ENCODE peak calls at places on chromosomes 2 and 18, in nine cellular contexts. One of them, this sample, is unnamed.

GRCh38 chr2:113211226-113212105 is 37.7 kb downstream of the PSD4 start:
- DNase-seq in tibial artery: peak; percentile 59
- DNase-seq in esophagus squamous epithelium: no peak
- DNase-seq in Panc1: no peak
- DNase-seq in heart right ventricle: no peak
- DNase-seq in stomach: no peak
- DNase-seq in fibroblast of lung: peak; percentile 87
- DNase-seq in body of pancreas: no peak
- DNase-seq in RWPE2: no peak
- DNase-seq in this sample: no peak

GRCh38 chr2:75560768-75561565 is at the start of gene EVA1A:
- DNase-seq in tibial artery: no peak
- DNase-seq in esophagus squamous epithelium: no peak
- DNase-seq in Panc1: no peak
- DNase-seq in heart right ventricle: peak; percentile 31
- DNase-seq in stomach: no peak
- DNase-seq in fibroblast of lung: peak; percentile 91
- DNase-seq in body of pancreas: peak; percentile 88
- DNase-seq in RWPE2: peak; percentile 76
- DNase-seq in this sample: peak; percentile 86

GRCh38 chr2:120682654-120683053 is 53.0 kb upstream of the GLI2 start:
- DNase-seq in tibial artery: no peak
- DNase-seq in esophagus squamous epithelium: no peak
- DNase-seq in Panc1: no peak
- DNase-seq in heart right ventricle: no peak
- DNase-seq in stomach: no peak
- DNase-seq in fibroblast of lung: no peak
- DNase-seq in body of pancreas: no peak
- DNase-seq in RWPE2: no peak
- DNase-seq in this sample: no peak

GRCh38 chr2:157158111-157158510 is 99.4 kb upstream of the GALNT5 start:
- DNase-seq in tibial artery: no peak
- DNase-seq in esophagus squamous epithelium: no peak
- DNase-seq in Panc1: no peak
- DNase-seq in heart right ventricle: no peak
- DNase-seq in stomach: no peak
- DNase-seq in fibroblast of lung: peak; percentile 53
- DNase-seq in body of pancreas: no peak
- DNase-seq in RWPE2: no peak
- DNase-seq in this sample: no peak

GRCh38 chr18:45556217-45556616 is 59.1 kb upstream of the SLC14A2 start:
- DNase-seq in tibial artery: no peak
- DNase-seq in esophagus squamous epithelium: no peak
- DNase-seq in Panc1: no peak
- DNase-seq in heart right ventricle: no peak
- DNase-seq in stomach: no peak
- DNase-seq in fibroblast of lung: no peak
- DNase-seq in body of pancreas: no peak
- DNase-seq in RWPE2: no peak
- DNase-seq in this sample: no peak

GRCh38 chr2:235852528-235852920 is 315.7 kb downstream of the GBX2 start:
- DNase-seq in tibial artery: no peak
- DNase-seq in esophagus squamous epithelium: no peak
- DNase-seq in Panc1: no peak
- DNase-seq in heart right ventricle: no peak
- DNase-seq in stomach: no peak
- DNase-seq in fibroblast of lung: no peak
- DNase-seq in body of pancreas: no peak
- DNase-seq in RWPE2: no peak
- DNase-seq in this sample: no peak

GRCh38 chr2:145599761-145600160 is 1079.8 kb upstream of the ZEB2 start:
- DNase-seq in tibial artery: no peak
- DNase-seq in esophagus squamous epithelium: no peak
- DNase-seq in Panc1: no peak
- DNase-seq in heart right ventricle: no peak
- DNase-seq in stomach: no peak
- DNase-seq in fibroblast of lung: peak; percentile 83
- DNase-seq in body of pancreas: no peak
- DNase-seq in RWPE2: no peak
- DNase-seq in this sample: no peak

GRCh38 chr18:29147944-29148343 is 971.0 kb upstream of the CDH2 start:
- DNase-seq in tibial artery: no peak
- DNase-seq in esophagus squamous epithelium: no peak
- DNase-seq in Panc1: no peak
- DNase-seq in heart right ventricle: no peak
- DNase-seq in stomach: no peak
- DNase-seq in fibroblast of lung: peak; percentile 72
- DNase-seq in body of pancreas: no peak
- DNase-seq in RWPE2: no peak
- DNase-seq in this sample: no peak

GRCh38 chr2:128681351-128681906 is 362.8 kb upstream of the HS6ST1 start:
- DNase-seq in tibial artery: no peak
- DNase-seq in esophagus squamous epithelium: no peak
- DNase-seq in Panc1: no peak
- DNase-seq in heart right ventricle: no peak
- DNase-seq in stomach: peak; percentile 15
- DNase-seq in fibroblast of lung: no peak
- DNase-seq in body of pancreas: no peak
- DNase-seq in RWPE2: no peak
- DNase-seq in this sample: no peak

GRCh38 chr2:215567504-215567903 is 131.6 kb upstream of the FN1 start:
- DNase-seq in tibial artery: no peak
- DNase-seq in esophagus squamous epithelium: no peak
- DNase-seq in Panc1: no peak
- DNase-seq in heart right ventricle: no peak
- DNase-seq in stomach: no peak
- DNase-seq in fibroblast of lung: no peak
- DNase-seq in body of pancreas: no peak
- DNase-seq in RWPE2: no peak
- DNase-seq in this sample: no peak

GRCh38 chr2:227655454-227655853 is 11.2 kb upstream of the SCYGR5 start:
- DNase-seq in tibial artery: no peak
- DNase-seq in esophagus squamous epithelium: no peak
- DNase-seq in Panc1: peak; percentile 32
- DNase-seq in heart right ventricle: no peak
- DNase-seq in stomach: no peak
- DNase-seq in fibroblast of lung: peak; percentile 90
- DNase-seq in body of pancreas: no peak
- DNase-seq in RWPE2: no peak
- DNase-seq in this sample: no peak

GRCh38 chr2:122543815-122544214 is 788.4 kb downstream of the TSN start:
- DNase-seq in tibial artery: no peak
- DNase-seq in esophagus squamous epithelium: no peak
- DNase-seq in Panc1: no peak
- DNase-seq in heart right ventricle: no peak
- DNase-seq in stomach: no peak
- DNase-seq in fibroblast of lung: peak; percentile 9
- DNase-seq in body of pancreas: no peak
- DNase-seq in RWPE2: no peak
- DNase-seq in this sample: no peak

DNA sequence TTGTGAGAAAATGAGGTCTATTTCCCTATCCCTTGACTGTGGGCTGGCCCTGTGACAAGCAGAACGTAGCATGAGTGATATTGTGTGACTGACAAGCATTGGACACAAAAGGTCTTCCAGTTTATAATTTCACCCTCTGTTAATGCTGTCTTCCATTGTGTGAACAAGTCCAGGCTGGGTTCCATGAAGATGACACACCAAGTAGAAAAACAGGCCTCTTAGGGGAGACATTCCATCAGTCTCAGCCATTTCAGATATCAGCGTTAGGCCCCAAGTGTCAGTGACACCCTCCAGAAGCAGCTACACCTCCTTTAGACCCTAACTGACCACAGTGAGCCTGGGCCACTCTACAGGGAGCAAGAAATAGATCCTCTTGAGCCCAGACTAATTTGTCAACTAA is 511.3 kb downstream of the FBXO15 start:
- DNase-seq in tibial artery: no peak
- DNase-seq in esophagus squamous epithelium: no peak
- DNase-seq in Panc1: no peak
- DNase-seq in heart right ventricle: no peak
- DNase-seq in stomach: no peak
- DNase-seq in fibroblast of lung: peak; percentile 42
- DNase-seq in body of pancreas: no peak
- DNase-seq in RWPE2: no peak
- DNase-seq in this sample: no peak
- H3K4me1 ChIP-seq in tibial artery: no peaks in the 10 kb centered on the region
- H3K4me1 ChIP-seq in esophagus squamous epithelium: no peaks in the 10 kb centered on the region
- H3K4me1 ChIP-seq in Panc1: no peaks in the 10 kb centered on the region
- H3K4me1 ChIP-seq in heart right ventricle: no peaks in the 10 kb centered on the region
- H3K4me1 ChIP-seq in stomach: no peaks in the 10 kb centered on the region
- H3K4me1 ChIP-seq in fibroblast of lung: no peaks in the 10 kb centered on the region
- H3K4me1 ChIP-seq in body of pancreas: no peaks in the 10 kb centered on the region
- H3K4me1 ChIP-seq in RWPE2: peaks cover 28% of the 10 kb centered on the region
- H3K4me1 ChIP-seq in this sample: no peaks in the 10 kb centered on the region

DNA sequence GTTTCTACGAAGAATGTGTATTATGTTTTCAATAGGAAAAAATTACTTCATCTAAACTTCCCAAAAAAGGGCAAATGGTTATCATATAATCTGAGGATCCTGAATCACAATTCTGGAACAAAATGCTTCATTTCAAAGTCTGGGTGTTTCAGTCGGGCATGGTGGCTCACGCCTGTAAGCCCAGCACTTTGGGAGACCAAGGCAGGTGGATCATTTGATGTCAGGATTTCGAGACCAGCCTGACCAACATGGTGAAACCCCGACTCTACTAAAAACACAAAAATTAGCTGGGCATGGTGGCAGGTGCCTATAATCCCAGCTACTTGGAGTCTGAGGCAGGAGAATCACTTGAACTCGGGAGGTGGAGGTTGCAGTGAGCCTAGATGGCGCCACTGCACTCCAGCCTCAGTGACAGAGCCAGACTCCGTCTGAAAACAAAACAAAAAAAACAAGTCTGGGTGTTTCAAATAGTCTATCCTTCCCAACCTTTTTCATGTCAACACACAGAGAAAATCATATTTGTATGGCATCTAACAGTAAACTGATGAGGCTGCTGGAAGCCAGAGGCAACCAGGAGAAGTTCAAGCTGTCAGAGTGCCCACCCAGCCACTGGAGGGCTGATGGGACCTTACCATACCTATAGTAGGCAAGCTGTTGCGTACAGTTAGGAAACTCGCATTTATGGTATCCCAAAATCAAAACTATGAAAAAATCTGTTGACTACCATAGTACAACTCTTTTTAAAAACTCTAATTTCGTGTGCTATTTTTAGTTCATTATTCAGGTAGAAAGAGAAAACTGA is 14.6 kb downstream of the NBAS start:
- DNase-seq in tibial artery: no peak
- DNase-seq in esophagus squamous epithelium: no peak
- DNase-seq in Panc1: no peak
- DNase-seq in heart right ventricle: no peak
- DNase-seq in stomach: no peak
- DNase-seq in fibroblast of lung: no peak
- DNase-seq in body of pancreas: no peak
- DNase-seq in RWPE2: no peak
- DNase-seq in this sample: no peak
- TF ChIP-seq CTCF in tibial artery: no peak
- TF ChIP-seq CTCF in esophagus squamous epithelium: no peak
- TF ChIP-seq CTCF in Panc1: peak; percentile 78
- TF ChIP-seq CTCF in heart right ventricle: no peak
- TF ChIP-seq CTCF in stomach: peak; percentile 17
- TF ChIP-seq CTCF in fibroblast of lung: peak; percentile 11
- TF ChIP-seq CTCF in body of pancreas: no peak
- TF ChIP-seq CTCF in RWPE2: peak; percentile 51
- TF ChIP-seq CTCF in this sample: no peak

GRCh38 chr2:127061377-127062273 is 45.3 kb downstream of the BIN1 start:
- DNase-seq in tibial artery: no peak
- DNase-seq in esophagus squamous epithelium: no peak
- DNase-seq in Panc1: no peak
- DNase-seq in heart right ventricle: no peak
- DNase-seq in stomach: no peak
- DNase-seq in fibroblast of lung: no peak
- DNase-seq in body of pancreas: no peak
- DNase-seq in RWPE2: no peak
- DNase-seq in this sample: no peak
- H3K4me3 ChIP-seq in tibial artery: no peak overlapping the region
- H3K4me3 ChIP-seq in esophagus squamous epithelium: no peak overlapping the region
- H3K4me3 ChIP-seq in Panc1: no peak overlapping the region
- H3K4me3 ChIP-seq in heart right ventricle: no peak overlapping the region
- H3K4me3 ChIP-seq in stomach: no peak overlapping the region
- H3K4me3 ChIP-seq in fibroblast of lung: no peak overlapping the region
- H3K4me3 ChIP-seq in body of pancreas: no peak overlapping the region
- H3K4me3 ChIP-seq in RWPE2: no peak overlapping the region
- H3K4me3 ChIP-seq in this sample: no peak overlapping the region

GRCh38 chr2:197241153-197241552 is 69.4 kb downstream of the ANKRD44 start:
- DNase-seq in tibial artery: no peak
- DNase-seq in esophagus squamous epithelium: no peak
- DNase-seq in Panc1: no peak
- DNase-seq in heart right ventricle: no peak
- DNase-seq in stomach: no peak
- DNase-seq in fibroblast of lung: no peak
- DNase-seq in body of pancreas: no peak
- DNase-seq in RWPE2: no peak
- DNase-seq in this sample: no peak

GRCh38 chr2:197240713-197241050 is 69.9 kb downstream of the ANKRD44 start:
- DNase-seq in tibial artery: no peak
- DNase-seq in esophagus squamous epithelium: no peak
- DNase-seq in Panc1: no peak
- DNase-seq in heart right ventricle: no peak
- DNase-seq in stomach: no peak
- DNase-seq in fibroblast of lung: no peak
- DNase-seq in body of pancreas: no peak
- DNase-seq in RWPE2: no peak
- DNase-seq in this sample: no peak

GRCh38 chr2:197242719-197243118 is 67.9 kb downstream of the ANKRD44 start:
- DNase-seq in tibial artery: no peak
- DNase-seq in esophagus squamous epithelium: no peak
- DNase-seq in Panc1: no peak
- DNase-seq in heart right ventricle: no peak
- DNase-seq in stomach: no peak
- DNase-seq in fibroblast of lung: no peak
- DNase-seq in body of pancreas: no peak
- DNase-seq in RWPE2: no peak
- DNase-seq in this sample: no peak

GRCh38 chr2:197240018-197240712 is 70.4 kb downstream of the ANKRD44 start:
- DNase-seq in tibial artery: no peak
- DNase-seq in esophagus squamous epithelium: no peak
- DNase-seq in Panc1: no peak
- DNase-seq in heart right ventricle: no peak
- DNase-seq in stomach: no peak
- DNase-seq in fibroblast of lung: no peak
- DNase-seq in body of pancreas: no peak
- DNase-seq in RWPE2: no peak
- DNase-seq in this sample: no peak

DNA sequence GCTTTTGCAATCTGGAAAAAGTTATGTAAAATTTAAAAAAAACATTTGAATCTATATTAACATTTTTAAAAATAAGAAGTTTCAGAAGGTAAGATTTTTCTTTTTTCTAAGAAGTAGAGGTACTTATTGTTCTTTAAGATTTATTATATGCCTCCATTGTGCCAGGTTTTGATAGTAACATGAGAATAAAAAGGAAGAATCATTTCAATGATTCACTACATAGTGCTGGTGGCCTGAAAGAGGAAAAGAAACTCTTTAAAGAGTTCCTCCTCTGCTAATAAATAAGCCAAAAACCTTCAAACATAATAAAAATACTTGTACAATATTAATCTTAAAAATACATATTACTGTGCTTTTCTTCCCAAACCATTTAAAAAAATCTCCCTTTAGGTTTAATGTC is 69.0 kb downstream of the ANKRD44 start:
- DNase-seq in tibial artery: no peak
- DNase-seq in esophagus squamous epithelium: no peak
- DNase-seq in Panc1: no peak
- DNase-seq in heart right ventricle: no peak
- DNase-seq in stomach: no peak
- DNase-seq in fibroblast of lung: no peak
- DNase-seq in body of pancreas: no peak
- DNase-seq in RWPE2: no peak
- DNase-seq in this sample: no peak
- H3K4me1 ChIP-seq in tibial artery: no peaks in the 10 kb centered on the region
- H3K4me1 ChIP-seq in esophagus squamous epithelium: no peaks in the 10 kb centered on the region
- H3K4me1 ChIP-seq in Panc1: no peaks in the 10 kb centered on the region
- H3K4me1 ChIP-seq in heart right ventricle: no peaks in the 10 kb centered on the region
- H3K4me1 ChIP-seq in stomach: peaks cover 49% of the 10 kb centered on the region
- H3K4me1 ChIP-seq in fibroblast of lung: no peaks in the 10 kb centered on the region
- H3K4me1 ChIP-seq in body of pancreas: no peaks in the 10 kb centered on the region
- H3K4me1 ChIP-seq in RWPE2: no peaks in the 10 kb centered on the region
- H3K4me1 ChIP-seq in this sample: peaks cover 49% of the 10 kb centered on the region